ENCODE peak calls at places on chromosomes 3 and 15, in seven cellular contexts. F is endothelial cell, L is fibroblast of pulmonary artery, G is Panc1, O is bronchial epithelial cell, U is coronary artery, Z is AG10803. D is an unnamed sample.

GRCh38 chr3:114858329-114858728 is 288.8 kb downstream of the ZBTB20 start:
- DNase-seq in F (no peak), L (no peak), G (no peak), O (no peak), U (no peak), Z (no peak), D (no peak)

GRCh38 chr15:64651573-64652260 is 123.7 kb downstream of the RBPMS2 start:
- DNase-seq in F (no peak), L (no peak), G (no peak), O (peak), U (no peak), Z (no peak), D (no peak)

GRCh38 chr3:42632146-42632545 is 21.4 kb upstream of the ZBTB47 start:
- DNase-seq in F (no peak), L (peak), G (no peak), O (peak), U (no peak), Z (peak), D (no peak)

GRCh38 chr3:135034291-135034768 is 239.3 kb downstream of the EPHB1 start:
- DNase-seq in F (no peak), L (no peak), G (no peak), O (no peak), U (no peak), Z (no peak), D (no peak)

GRCh38 chr15:74642724-74643367 is 27.2 kb downstream of the CLK3 start:
- DNase-seq in F (no peak), L (peak), G (no peak), O (no peak), U (no peak), Z (peak), D (no peak)

GRCh38 chr3:119211193-119211592 is 29.5 kb downstream of the B4GALT4 start:
- DNase-seq in F (no peak), L (no peak), G (no peak), O (no peak), U (no peak), Z (no peak), D (no peak)

GRCh38 chr15:40756938-40757337 is 1.9 kb upstream of the RMDN3 start:
- DNase-seq in F (no peak), L (no peak), G (no peak), O (no peak), U (no peak), Z (no peak), D (no peak)

GRCh38 chr3:126414961-126415660 is 20.4 kb downstream of the CFAP100 start:
- DNase-seq in F (no peak), L (no peak), G (no peak), O (no peak), U (peak), Z (no peak), D (no peak)

GRCh38 chr3:194884649-194885315 is 199.1 kb downstream of the FAM43A start:
- DNase-seq in F (no peak), L (peak), G (no peak), O (no peak), U (no peak), Z (no peak), D (no peak)

GRCh38 chr3:79516795-79517194 is 251.0 kb downstream of the ROBO1 start:
- DNase-seq in F (no peak), L (no peak), G (no peak), O (peak), U (no peak), Z (no peak), D (no peak)

GRCh38 chr3:125107861-125108567 is 52.2 kb upstream of the HEG1 start:
- DNase-seq in F (no peak), L (peak), G (no peak), O (peak), U (no peak), Z (peak), D (peak)

GRCh38 chr3:56355570-56356185 is 112.6 kb downstream of the ERC2 start:
- DNase-seq in F (no peak), L (peak), G (no peak), O (peak), U (no peak), Z (no peak), D (no peak)

GRCh38 chr15:80182611-80183210 is 29.9 kb downstream of the FAH start:
- DNase-seq in F (no peak), L (peak), G (no peak), O (no peak), U (no peak), Z (peak), D (no peak)

GRCh38 chr15:69092159-69092558 is 68.3 kb upstream of the GLCE start:
- DNase-seq in F (no peak), L (peak), G (peak), O (peak), U (no peak), Z (peak), D (no peak)

GRCh38 chr3:32238027-32238815 is at the start of gene CMTM8:
- DNase-seq in F (peak), L (peak), G (no peak), O (peak), U (no peak), Z (no peak), D (no peak)

GRCh38 chr15:50764331-50765201 is 940 bp downstream of the SPPL2A start:
- DNase-seq in F (no peak), L (peak), G (no peak), O (peak), U (no peak), Z (no peak), D (no peak)

GRCh38 chr3:115710799-115711198 is 87.5 kb downstream of the GAP43 start:
- DNase-seq in F (no peak), L (peak), G (no peak), O (no peak), U (no peak), Z (no peak), D (no peak)

GRCh38 chr15:63043391-63044076 is 987 bp downstream of the TPM1 start:
- DNase-seq in F (peak), L (no peak), G (no peak), O (no peak), U (no peak), Z (no peak), D (no peak)

GRCh38 chr3:24683511-24684384 is 189.1 kb upstream of the THRB start:
- DNase-seq in F (peak), L (peak), G (peak), O (peak), U (no peak), Z (peak), D (no peak)

GRCh38 chr3:153373571-153373970 is 211.5 kb downstream of the RAP2B start:
- DNase-seq in F (no peak), L (peak), G (no peak), O (peak), U (no peak), Z (no peak), D (no peak)

GRCh38 chr3:71416868-71417267 is 166.7 kb downstream of the FOXP1 start:
- DNase-seq in F (no peak), L (no peak), G (no peak), O (no peak), U (no peak), Z (no peak), D (no peak)

GRCh38 chr3:162489853-162490252 is 993.2 kb downstream of the OTOL1 start:
- DNase-seq in F (no peak), L (peak), G (no peak), O (no peak), U (no peak), Z (peak), D (no peak)

GRCh38 chr3:76582632-76583378 is 457.1 kb upstream of the ROBO2 start:
- DNase-seq in F (no peak), L (no peak), G (no peak), O (no peak), U (no peak), Z (no peak), D (no peak)

GRCh38 chr3:66019896-66020295 is 18.8 kb downstream of the MAGI1 start:
- DNase-seq in F (no peak), L (no peak), G (no peak), O (no peak), U (no peak), Z (no peak), D (no peak)

GRCh38 chr3:177777699-177778098 is 580.4 kb upstream of the TBL1XR1 start:
- DNase-seq in F (peak), L (peak), G (peak), O (peak), U (no peak), Z (peak), D (no peak)

GRCh38 chr15:73709671-73710070 is 25.5 kb downstream of the CD276 start:
- DNase-seq in F (no peak), L (no peak), G (no peak), O (no peak), U (no peak), Z (no peak), D (no peak)

GRCh38 chr3:134357914-134358811 is 16.1 kb downstream of the AMOTL2 start:
- DNase-seq in F (no peak), L (peak), G (no peak), O (peak), U (no peak), Z (peak), D (no peak)

GRCh38 chr15:90836296-90836871 is 32.0 kb upstream of the FURIN start:
- DNase-seq in F (no peak), L (peak), G (no peak), O (peak), U (no peak), Z (peak), D (no peak)

GRCh38 chr3:113773381-113773780 is 26.5 kb downstream of the ATP6V1A start:
- DNase-seq in F (no peak), L (peak), G (no peak), O (no peak), U (no peak), Z (peak), D (no peak)

GRCh38 chr3:40258555-40258954 is 51.0 kb upstream of the EIF1B start:
- DNase-seq in F (no peak), L (peak), G (no peak), O (peak), U (no peak), Z (peak), D (peak)

GRCh38 chr15:81050806-81051205 is 50.1 kb downstream of the TLNRD1 start:
- DNase-seq in F (no peak), L (no peak), G (no peak), O (no peak), U (no peak), Z (no peak), D (no peak)

GRCh38 chr15:57769266-57769665 is 62.8 kb downstream of the POLR2M start:
- DNase-seq in F (no peak), L (peak), G (no peak), O (no peak), U (peak), Z (peak), D (no peak)

GRCh38 chr15:94576889-94577533 is 345.6 kb downstream of the MCTP2 start:
- DNase-seq in F (peak), L (peak), G (peak), O (peak), U (no peak), Z (peak), D (no peak)

GRCh38 chr3:19901337-19901736 is 32.7 kb downstream of the EFHB start:
- DNase-seq in F (no peak), L (peak), G (no peak), O (no peak), U (no peak), Z (no peak), D (no peak)

GRCh38 chr15:70974004-70974832 is 81.6 kb downstream of the LRRC49 start:
- DNase-seq in F (no peak), L (peak), G (peak), O (peak), U (no peak), Z (peak), D (no peak)
- TF ChIP-seq CTCF in F (peak), L (peak), G (peak), O (peak), U (no peak), Z (peak), D (peak)

GRCh38 chr3:193262707-193263106 is 21.7 kb downstream of the PLAAT1 start:
- DNase-seq in F (no peak), L (no peak), G (no peak), O (no peak), U (no peak), Z (no peak), D (no peak)
- TF ChIP-seq CTCF in F (no peak), L (no peak), G (peak), O (no peak), U (no peak), Z (no peak), D (no peak)

GRCh38 chr3:147392083-147392916 is 14.0 kb downstream of the ZIC4 start:
- DNase-seq in F (peak), L (no peak), G (no peak), O (no peak), U (peak), Z (peak), D (no peak)
- TF ChIP-seq CTCF in F (no peak), L (no peak), G (no peak), O (no peak), U (no peak), Z (peak), D (no peak)

GRCh38 chr15:48964898-48965297 is 1.2 kb upstream of the SHC4 start:
- DNase-seq in F (no peak), L (no peak), G (no peak), O (no peak), U (no peak), Z (no peak), D (no peak)

GRCh38 chr15:48966595-48967301 is 3.0 kb upstream of the SHC4 start:
- DNase-seq in F (no peak), L (peak), G (no peak), O (peak), U (no peak), Z (peak), D (no peak)

GRCh38 chr15:48968066-48968465 is 4.3 kb upstream of the SHC4 start:
- DNase-seq in F (no peak), L (no peak), G (no peak), O (no peak), U (no peak), Z (no peak), D (no peak)

GRCh38 chr15:48967336-48967735 is 3.6 kb upstream of the SHC4 start:
- DNase-seq in F (no peak), L (no peak), G (no peak), O (no peak), U (no peak), Z (no peak), D (no peak)

GRCh38 chr15:48965972-48966371 is 2.3 kb upstream of the SHC4 start:
- DNase-seq in F (no peak), L (peak), G (no peak), O (peak), U (no peak), Z (peak), D (no peak)
- TF ChIP-seq CTCF in F (no peak), L (peak), G (peak), O (peak), U (no peak), Z (peak), D (peak)

GRCh38 chr3:138942861-138943623 is 3.9 kb downstream of the FOXL2 start:
- DNase-seq in F (peak), L (no peak), G (no peak), O (no peak), U (peak), Z (no peak), D (no peak)
- TF ChIP-seq CTCF in F (no peak), L (no peak), G (peak), O (no peak), U (no peak), Z (no peak), D (no peak)

DNA sequence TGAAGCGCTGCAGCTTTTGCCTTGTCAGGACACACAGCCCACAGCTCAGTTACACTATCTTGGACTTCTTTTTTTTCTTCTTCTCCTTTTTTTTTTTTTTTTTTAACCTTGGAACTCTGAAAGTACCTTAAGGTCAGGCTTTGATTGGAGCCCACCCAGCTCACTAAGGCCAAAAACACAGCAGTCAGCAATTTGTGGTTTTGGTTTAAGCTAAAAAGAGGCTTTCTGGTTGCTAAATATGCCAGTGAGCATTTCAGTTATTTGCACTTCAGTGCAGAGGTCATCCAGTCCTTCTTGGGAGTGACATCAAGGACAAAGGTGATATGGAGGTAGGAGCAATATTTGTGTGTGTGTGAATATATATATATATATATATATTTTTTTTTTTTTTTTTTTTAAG is 1.7 kb downstream of the SLC25A20 start:
- DNase-seq in F (no peak), L (no peak), G (no peak), O (no peak), U (no peak), Z (peak), D (no peak)
- TF ChIP-seq CTCF in F (no peak), L (no peak), G (no peak), O (no peak), U (no peak), Z (no peak), D (no peak)

DNA sequence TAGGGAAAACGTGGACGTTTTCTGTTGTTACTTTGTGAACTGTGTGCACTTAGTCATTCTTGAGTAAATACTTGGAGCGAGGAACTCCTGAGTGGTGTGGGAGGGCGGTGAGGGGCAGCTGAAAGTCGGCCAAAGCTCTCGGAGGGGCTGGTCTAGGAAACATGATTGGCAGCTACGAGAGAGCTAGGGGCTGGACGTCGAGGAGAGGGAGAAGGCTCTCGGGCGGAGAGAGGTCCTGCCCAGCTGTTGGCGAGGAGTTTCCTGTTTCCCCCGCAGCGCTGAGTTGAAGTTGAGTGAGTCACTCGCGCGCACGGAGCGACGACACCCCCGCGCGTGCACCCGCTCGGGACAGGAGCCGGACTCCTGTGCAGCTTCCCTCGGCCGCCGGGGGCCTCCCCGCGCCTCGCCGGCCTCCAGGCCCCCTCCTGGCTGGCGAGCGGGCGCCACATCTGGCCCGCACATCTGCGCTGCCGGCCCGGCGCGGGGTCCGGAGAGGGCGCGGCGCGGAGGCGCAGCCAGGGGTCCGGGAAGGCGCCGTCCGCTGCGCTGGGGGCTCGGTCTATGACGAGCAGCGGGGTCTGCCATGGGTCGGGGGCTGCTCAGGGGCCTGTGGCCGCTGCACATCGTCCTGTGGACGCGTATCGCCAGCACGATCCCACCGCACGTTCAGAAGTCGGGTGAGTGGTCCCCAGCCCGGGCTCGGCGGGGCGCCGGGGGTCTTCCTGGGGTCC is at the start of gene TGFBR2:
- DNase-seq in F (peak), L (peak), G (peak), O (peak), U (peak), Z (peak), D (peak)
- TF ChIP-seq CTCF in F (no peak), L (no peak), G (peak), O (peak), U (no peak), Z (peak), D (no peak)

DNA sequence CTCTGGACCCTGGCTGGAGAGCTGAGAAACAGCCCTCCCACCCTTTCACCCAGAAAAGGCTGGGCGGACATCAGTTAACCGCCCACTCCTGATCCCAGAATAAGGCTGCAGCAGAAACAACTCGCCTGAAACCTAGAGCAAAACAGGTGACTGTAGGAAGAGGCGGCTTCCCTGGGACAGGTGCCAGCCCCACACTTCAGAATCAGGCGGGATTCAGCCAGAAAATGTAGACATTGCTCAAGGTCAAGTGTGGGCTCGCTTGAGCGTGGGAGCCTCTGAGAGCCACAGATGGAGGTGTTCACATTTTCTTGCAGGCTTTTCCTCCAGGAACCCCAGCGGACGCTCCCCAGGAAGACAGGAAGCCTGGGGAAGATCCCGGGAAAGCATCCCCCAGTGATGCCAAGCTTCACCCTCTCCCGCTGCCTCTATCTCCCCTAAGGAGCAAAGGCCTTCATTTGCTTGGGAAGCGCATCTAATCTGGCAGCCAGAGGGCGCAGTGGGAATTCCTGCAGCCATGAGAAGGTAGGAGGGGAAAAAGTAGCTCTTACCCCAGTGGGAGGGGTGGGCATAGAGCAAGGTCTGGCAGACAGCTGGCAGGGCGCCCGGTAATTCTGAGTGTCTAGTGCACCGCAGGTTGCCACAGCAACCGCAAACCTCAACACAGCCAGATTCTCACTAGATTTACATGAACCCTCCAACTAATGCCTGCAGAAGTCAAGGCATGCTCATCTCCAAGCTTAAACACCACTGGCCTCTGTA is 77.7 kb downstream of the OCA2 start:
- DNase-seq in F (peak), L (peak), G (no peak), O (peak), U (peak), Z (peak), D (no peak)
- TF ChIP-seq CTCF in F (peak), L (peak), G (no peak), O (peak), U (peak), Z (peak), D (peak)

DNA sequence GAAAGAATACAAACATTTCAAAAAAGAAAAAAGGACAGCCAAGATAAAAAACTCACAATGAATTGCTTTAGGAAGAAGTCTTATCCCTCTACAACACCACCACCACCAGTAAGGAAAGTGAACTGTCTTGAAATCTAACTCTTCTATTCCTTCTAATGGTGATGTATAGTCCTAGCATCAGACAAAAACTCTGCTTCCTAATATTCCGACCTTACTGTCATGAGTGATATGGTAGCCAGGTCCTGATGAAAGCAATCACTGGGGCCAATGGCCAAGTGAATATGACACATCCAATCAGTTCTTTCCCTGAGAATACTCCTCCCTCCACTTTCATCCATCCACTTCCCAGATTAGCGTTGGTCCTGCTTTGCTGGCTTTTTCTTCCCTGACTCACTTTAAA is 14.8 kb downstream of the GK5 start:
- DNase-seq in F (no peak), L (peak), G (no peak), O (no peak), U (no peak), Z (peak), D (no peak)
- TF ChIP-seq CTCF in F (no peak), L (peak), G (no peak), O (no peak), U (no peak), Z (peak), D (no peak)

DNA sequence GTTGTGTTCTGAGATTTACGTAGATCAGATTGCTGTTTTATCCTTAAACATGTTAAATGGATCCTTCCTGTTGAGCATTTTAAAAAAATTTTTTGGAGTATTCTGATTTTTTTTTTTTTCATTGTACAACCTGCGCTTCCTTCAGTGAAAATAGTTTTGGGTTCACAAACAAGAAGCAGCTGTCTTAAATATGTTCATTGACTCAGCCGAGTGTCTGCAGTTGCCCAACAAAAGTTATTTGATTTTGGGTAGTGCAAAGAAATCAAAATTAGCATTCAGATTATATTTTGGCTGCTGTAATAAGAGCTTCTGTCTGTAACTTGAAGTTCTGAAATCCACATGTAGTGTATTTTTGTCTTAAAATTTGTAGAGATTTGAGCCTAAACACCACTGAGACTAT is 148.2 kb downstream of the BBX start:
- DNase-seq in F (no peak), L (no peak), G (no peak), O (no peak), U (no peak), Z (peak), D (no peak)
- TF ChIP-seq CTCF in F (no peak), L (no peak), G (no peak), O (no peak), U (no peak), Z (no peak), D (no peak)

D was measured in keratinocyte.